ENCODE peak calls at places on chromosome 14, in four cellular contexts. Y, U, Q and N are unnamed samples.

GRCh38 chr14:70891741-70892140 is 15.5 kb upstream of the PCNX1 start:
- DNase-seq in Q (no peak), Y (no peak), U (no peak), N (no peak)

GRCh38 chr14:28294834-28295440 is 471.6 kb upstream of the FOXG1 start:
- DNase-seq in U (no peak), Q (no peak), Y (peak; percentile 52), N (no peak)

GRCh38 chr14:106845286-106846087 is 1319.1 kb downstream of the TMEM121 start:
- DNase-seq in Y (no peak), U (peak; percentile 71), Q (peak; percentile 32), N (peak; percentile 37)

GRCh38 chr14:85596562-85596961 is 66.6 kb downstream of the FLRT2 start:
- DNase-seq in Y (no peak), Q (no peak), U (no peak), N (no peak)

GRCh38 chr14:75289840-75290388 is 11.3 kb downstream of the FOS start:
- DNase-seq in Q (no peak), Y (no peak), U (no peak), N (no peak)

GRCh38 chr14:41285193-41285748 is 321.4 kb upstream of the LRFN5 start:
- DNase-seq in U (no peak), Q (no peak), Y (peak; percentile 20), N (no peak)

GRCh38 chr14:94309721-94310120 is 13.4 kb downstream of the SERPINA6 start:
- DNase-seq in U (no peak), Q (no peak), Y (no peak), N (no peak)

GRCh38 chr14:24353551-24354529 is 14.0 kb upstream of the RIPK3 start:
- DNase-seq in Y (peak; percentile 78), U (no peak), Q (no peak), N (no peak)

GRCh38 chr14:61516125-61516740 is 179.1 kb upstream of the HIF1A start:
- DNase-seq in Y (no peak), U (no peak), Q (no peak), N (no peak)

GRCh38 chr14:94129758-94130414 is 482 bp upstream of the IFI27L2 start:
- DNase-seq in U (peak; percentile 39), Q (no peak), Y (peak; percentile 59), N (peak; percentile 58)

GRCh38 chr14:33805593-33805992 is 145.3 kb downstream of the EGLN3 start:
- DNase-seq in Q (no peak), Y (no peak), U (no peak), N (no peak)

GRCh38 chr14:65750906-65751305 is 338.4 kb downstream of the FUT8 start:
- DNase-seq in Q (no peak), Y (no peak), U (no peak), N (no peak)

GRCh38 chr14:76924363-76925151 is 98.3 kb downstream of the LRRC74A start:
- DNase-seq in Q (no peak), Y (no peak), U (no peak), N (no peak)

GRCh38 chr14:90522585-90523191 is 125.9 kb downstream of the CALM1 start:
- DNase-seq in Q (no peak), U (no peak), Y (no peak), N (peak; percentile 62)